ENCODE peak calls at places on chromosome 14, in four cellular contexts. One of them, this sample, is unnamed.

GRCh38 chr14:96399405-96399804 is 7.5 kb downstream of the AK7 start:
- DNase-seq in astrocyte: no peak
- DNase-seq in left kidney: no peak
- DNase-seq in COR-L47: no peak
- DNase-seq in this sample: no peak

GRCh38 chr14:65471038-65471878 is 58.7 kb downstream of the FUT8 start:
- DNase-seq in astrocyte: no peak
- DNase-seq in COR-L47: no peak
- DNase-seq in left kidney: peak; percentile 12
- DNase-seq in this sample: no peak

GRCh38 chr14:74663884-74664283 is 49.0 kb downstream of the AREL1 start:
- DNase-seq in left kidney: no peak
- DNase-seq in astrocyte: no peak
- DNase-seq in COR-L47: no peak
- DNase-seq in this sample: no peak

GRCh38 chr14:99038401-99038800 is 233.6 kb downstream of the BCL11B start:
- DNase-seq in astrocyte: peak; percentile 68
- DNase-seq in COR-L47: no peak
- DNase-seq in left kidney: no peak
- DNase-seq in this sample: no peak

GRCh38 chr14:89137514-89138163 is 279.4 kb downstream of the FOXN3 start:
- DNase-seq in astrocyte: peak; percentile 90
- DNase-seq in left kidney: no peak
- DNase-seq in COR-L47: no peak
- DNase-seq in this sample: no peak

GRCh38 chr14:65302571-65303184 is 109.9 kb upstream of the FUT8 start:
- DNase-seq in astrocyte: no peak
- DNase-seq in COR-L47: peak; percentile 58
- DNase-seq in left kidney: peak; percentile 38
- DNase-seq in this sample: peak; percentile 85

GRCh38 chr14:58367296-58367695 is 28.4 kb upstream of the TOMM20L start:
- DNase-seq in astrocyte: no peak
- DNase-seq in left kidney: no peak
- DNase-seq in COR-L47: no peak
- DNase-seq in this sample: no peak

GRCh38 chr14:83993545-83993944 is 1536.4 kb upstream of the FLRT2 start:
- DNase-seq in COR-L47: no peak
- DNase-seq in astrocyte: no peak
- DNase-seq in left kidney: no peak
- DNase-seq in this sample: no peak

GRCh38 chr14:33271216-33271615 is 332.5 kb downstream of the NPAS3 start:
- DNase-seq in COR-L47: no peak
- DNase-seq in left kidney: no peak
- DNase-seq in astrocyte: peak; percentile 70
- DNase-seq in this sample: no peak